ENCODE peak calls at places on chromosomes 5 and 9, in six cellular contexts. Q is PC-3; P is H7; I is NCI-H1436 treated with DMSO at 0.1 percent for 48 hours; H is CD8-positive, alpha-beta memory T cell; S is MCF 10A. A is an unnamed sample.

GRCh38 chr5:145362261-145362660 is 472.9 kb downstream of the PRELID2 start:
- DNase-seq in Q (peak), P (no peak), I (no peak), H (no peak), S (peak), A (peak)

GRCh38 chr9:108443741-108444140 is 412.0 kb downstream of the ACTL7B start:
- DNase-seq in Q (peak), P (no peak), I (no peak), H (no peak), S (peak), A (peak)

GRCh38 chr9:91536211-91536691 is 112.6 kb upstream of the NFIL3 start:
- DNase-seq in Q (peak), P (no peak), I (no peak), H (no peak), S (peak), A (peak)

GRCh38 chr9:110327735-110328134 is 9.9 kb downstream of the TXNDC8 start:
- DNase-seq in Q (no peak), P (no peak), I (no peak), H (no peak), S (no peak), A (no peak)

GRCh38 chr5:147113967-147114366 is 120.9 kb upstream of the STK32A start:
- DNase-seq in Q (no peak), P (no peak), I (no peak), H (no peak), S (no peak), A (no peak)

GRCh38 chr9:114156658-114157421 is 1.5 kb downstream of the COL27A1 start:
- DNase-seq in Q (no peak), P (peak), I (no peak), H (no peak), S (no peak), A (peak)

GRCh38 chr5:53453898-53454837 is 26.3 kb upstream of the FST start:
- DNase-seq in Q (no peak), P (no peak), I (no peak), H (no peak), S (no peak), A (no peak)

GRCh38 chr5:81239613-81240012 is 6.5 kb downstream of the CKMT2 start:
- DNase-seq in Q (no peak), P (no peak), I (no peak), H (no peak), S (no peak), A (no peak)

GRCh38 chr9:115289757-115290208 is 171.8 kb upstream of the TNC start:
- DNase-seq in Q (no peak), P (no peak), I (no peak), H (no peak), S (peak), A (peak)

GRCh38 chr5:126656397-126657007 is 55.8 kb downstream of the PHAX start:
- DNase-seq in Q (peak), P (peak), I (no peak), H (no peak), S (peak), A (peak)

GRCh38 chr9:137021979-137022619 is 5.9 kb downstream of the ABCA2 start:
- DNase-seq in Q (peak), P (peak), I (no peak), H (peak), S (peak), A (peak)

GRCh38 chr9:69549310-69550202 is 122.6 kb downstream of the APBA1 start:
- DNase-seq in Q (peak), P (peak), I (no peak), H (peak), S (peak), A (peak)

GRCh38 chr9:33161589-33162132 is 5.5 kb downstream of the B4GALT1 start:
- DNase-seq in Q (peak), P (no peak), I (no peak), H (no peak), S (no peak), A (peak)

GRCh38 chr9:98790601-98791146 is 5.7 kb downstream of the ANKS6 start:
- DNase-seq in Q (no peak), P (no peak), I (no peak), H (no peak), S (no peak), A (no peak)

GRCh38 chr5:35041251-35041650 is 6.5 kb downstream of the AGXT2 start:
- DNase-seq in Q (no peak), P (no peak), I (no peak), H (no peak), S (no peak), A (no peak)

GRCh38 chr5:115920171-115920725 is 42.0 kb upstream of the LVRN start:
- DNase-seq in Q (no peak), P (no peak), I (no peak), H (no peak), S (no peak), A (no peak)

GRCh38 chr9:100111235-100111634 is 12.2 kb downstream of the INVS start:
- DNase-seq in Q (peak), P (no peak), I (no peak), H (no peak), S (peak), A (peak)

GRCh38 chr5:61638476-61638875 is 306.4 kb downstream of the ZSWIM6 start:
- DNase-seq in Q (no peak), P (no peak), I (no peak), H (no peak), S (no peak), A (no peak)

GRCh38 chr5:132464155-132464939 is 26.2 kb downstream of the IRF1 start:
- DNase-seq in Q (no peak), P (peak), I (no peak), H (peak), S (peak), A (no peak)

GRCh38 chr9:129570450-129571297 is 50.2 kb downstream of the C9orf50 start:
- DNase-seq in Q (peak), P (peak), I (no peak), H (no peak), S (peak), A (peak)

GRCh38 chr9:134231330-134231745 is 67.0 kb upstream of the RNU6ATAC start:
- DNase-seq in Q (no peak), P (no peak), I (no peak), H (no peak), S (no peak), A (peak)

GRCh38 chr9:20873240-20873860 is 158.1 kb downstream of the HACD4 start:
- DNase-seq in Q (no peak), P (no peak), I (no peak), H (no peak), S (no peak), A (peak)

GRCh38 chr9:25716220-25716872 is 38.1 kb upstream of the TUSC1 start:
- DNase-seq in Q (peak), P (peak), I (no peak), H (no peak), S (peak), A (peak)

GRCh38 chr5:73786043-73786831 is 160.2 kb downstream of the ARHGEF28 start:
- DNase-seq in Q (no peak), P (no peak), I (peak), H (no peak), S (peak), A (no peak)

GRCh38 chr9:127835930-127836586 is 18.4 kb downstream of the ENG start:
- DNase-seq in Q (no peak), P (peak), I (no peak), H (no peak), S (no peak), A (peak)